ENCODE peak calls at places on chromosome 15, in seven cellular contexts. I, N, K, Q, P, Y and S are unnamed samples.

GRCh38 chr15:65110676-65111292 is 4.2 kb downstream of the UBAP1L start:
- DNase-seq in I (peak), N (no peak), K (no peak), Q (peak), P (no peak), Y (no peak), S (no peak)

GRCh38 chr15:99085413-99086326 is 19.2 kb upstream of the SYNM start:
- DNase-seq in I (peak), N (peak), K (peak), Q (no peak), P (no peak), Y (no peak), S (peak)

GRCh38 chr15:85048430-85048829 is 66.8 kb downstream of the PDE8A start:
- DNase-seq in I (peak), N (no peak), K (no peak), Q (no peak), P (no peak), Y (no peak), S (no peak)

GRCh38 chr15:95932141-95932540 is 398.4 kb upstream of the NR2F2 start:
- DNase-seq in I (no peak), N (no peak), K (no peak), Q (no peak), P (no peak), Y (no peak), S (no peak)

GRCh38 chr15:98525625-98526024 is 122.7 kb upstream of the IGF1R start:
- DNase-seq in I (no peak), N (no peak), K (no peak), Q (no peak), P (no peak), Y (no peak), S (no peak)

GRCh38 chr15:57367556-57367955 is 8.7 kb upstream of the CGNL1 start:
- DNase-seq in I (no peak), N (no peak), K (no peak), Q (no peak), P (no peak), Y (no peak), S (no peak)

GRCh38 chr15:20349774-20350498 is 191.7 kb downstream of the GOLGA6L6 start:
- DNase-seq in I (no peak), N (peak), K (peak), Q (no peak), P (peak), Y (peak), S (no peak)

GRCh38 chr15:71080705-71081104 is 34.6 kb upstream of the THSD4 start:
- DNase-seq in I (peak), N (no peak), K (no peak), Q (no peak), P (no peak), Y (no peak), S (no peak)

GRCh38 chr15:66734961-66735908 is 33.2 kb downstream of the SMAD6 start:
- DNase-seq in I (no peak), N (no peak), K (no peak), Q (peak), P (no peak), Y (no peak), S (no peak)

GRCh38 chr15:40928351-40928974 is 677 bp upstream of the DLL4 start:
- DNase-seq in I (no peak), N (no peak), K (peak), Q (no peak), P (peak), Y (no peak), S (no peak)

GRCh38 chr15:34279341-34279740 is 54.5 kb downstream of the EMC4 start:
- DNase-seq in I (no peak), N (no peak), K (no peak), Q (no peak), P (no peak), Y (no peak), S (no peak)

DNA sequence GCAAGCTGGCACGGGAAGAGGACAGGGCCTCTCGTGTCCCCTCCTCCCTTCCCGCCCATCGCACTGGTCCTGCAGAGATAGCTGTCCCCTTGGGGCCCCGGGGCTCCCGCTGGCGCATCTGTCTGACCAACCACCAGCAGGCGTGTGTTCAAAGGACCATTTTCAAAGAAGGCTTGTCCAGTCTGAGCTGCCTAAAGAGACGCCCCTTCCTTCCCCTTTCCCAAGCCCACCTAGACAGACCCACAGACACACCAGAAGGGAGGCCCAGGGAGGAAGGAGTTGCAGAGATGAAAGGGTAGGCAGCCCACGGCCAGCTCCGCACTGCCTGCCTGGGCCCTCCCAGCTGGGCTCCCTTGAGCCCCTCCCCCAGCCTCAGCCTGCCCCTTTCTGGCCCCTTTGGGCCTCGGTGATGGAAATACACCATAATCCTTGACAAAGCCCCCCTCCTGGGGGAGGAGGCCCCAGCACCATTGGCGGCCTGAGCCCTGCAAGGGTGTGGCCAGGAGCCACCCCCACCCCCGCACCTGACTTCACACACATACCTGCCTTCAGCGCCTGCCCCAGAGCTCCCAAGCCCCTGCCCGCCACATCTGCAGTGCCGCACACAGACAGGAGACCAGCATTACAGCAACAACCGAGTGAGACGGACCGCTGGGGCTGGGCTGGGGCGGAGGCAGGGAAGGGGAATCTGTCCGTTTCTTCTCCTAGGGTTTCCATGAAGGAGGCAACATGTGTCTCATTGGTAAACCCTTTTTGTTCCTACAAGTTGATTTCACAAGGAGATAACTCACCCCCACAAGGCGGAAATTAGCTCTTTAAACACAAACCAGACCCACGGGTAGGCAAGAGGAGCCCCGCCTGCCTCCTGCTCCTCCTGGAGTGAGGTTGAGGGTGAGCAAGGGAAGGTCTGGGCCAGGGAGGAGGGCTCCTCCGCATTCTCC is at the start of gene STRA6:
- DNase-seq in I (peak), N (no peak), K (no peak), Q (no peak), P (no peak), Y (no peak), S (no peak)
- H3K4me3 ChIP-seq in I (peak), N (no peak), K (no peak), Q (no peak), P (no peak), Y (no peak), S (peak)

GRCh38 chr15:62280625-62281024 is 115.5 kb upstream of the C2CD4B start:
- DNase-seq in I (no peak), N (no peak), K (no peak), Q (no peak), P (no peak), Y (no peak), S (no peak)

GRCh38 chr15:62278534-62278933 is 113.4 kb upstream of the C2CD4B start:
- DNase-seq in I (no peak), N (no peak), K (no peak), Q (no peak), P (no peak), Y (peak), S (no peak)

GRCh38 chr15:62275818-62276217 is 110.7 kb upstream of the C2CD4B start:
- DNase-seq in I (no peak), N (no peak), K (no peak), Q (no peak), P (no peak), Y (no peak), S (no peak)

GRCh38 chr15:62272290-62272689 is 107.2 kb upstream of the C2CD4B start:
- DNase-seq in I (no peak), N (no peak), K (no peak), Q (no peak), P (no peak), Y (no peak), S (no peak)

DNA sequence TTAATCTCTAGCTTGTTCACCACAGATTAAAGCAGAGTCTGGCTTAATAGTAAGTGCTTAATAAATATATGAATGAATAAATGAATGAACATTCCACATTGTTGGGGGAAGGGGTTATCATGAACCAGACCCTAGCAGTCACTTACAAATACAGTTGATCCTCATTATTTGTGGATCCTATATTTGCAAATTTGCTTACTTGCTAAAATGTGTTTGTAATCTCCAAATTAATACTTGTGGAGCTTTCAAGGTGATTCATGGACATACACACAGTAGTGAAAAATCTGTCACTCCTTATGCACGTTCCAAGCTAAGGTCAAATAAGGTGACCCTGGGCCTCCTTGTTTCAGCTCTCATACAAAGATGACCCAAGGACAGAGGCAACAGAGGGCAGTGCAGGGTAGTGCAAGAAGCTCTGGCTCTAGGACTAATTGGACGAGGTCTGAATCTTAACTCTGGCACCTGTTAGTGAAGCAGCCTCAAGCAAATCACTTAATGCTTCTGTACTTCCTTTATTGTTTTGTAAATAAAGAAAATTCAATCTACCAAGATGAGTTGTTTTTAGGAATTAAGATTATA is 112.8 kb upstream of the C2CD4B start:
- DNase-seq in I (no peak), N (no peak), K (no peak), Q (no peak), P (no peak), Y (no peak), S (no peak)
- TF ChIP-seq CTCF in I (no peak), N (no peak), K (no peak), Q (peak), P (no peak), Y (no peak), S (no peak)

GRCh38 chr15:100245496-100245838 is 96.3 kb downstream of the ADAMTS17 start:
- DNase-seq in I (no peak), N (no peak), K (peak), Q (no peak), P (no peak), Y (no peak), S (no peak)

GRCh38 chr15:100242989-100243388 is 98.8 kb downstream of the ADAMTS17 start:
- DNase-seq in I (no peak), N (no peak), K (no peak), Q (no peak), P (no peak), Y (no peak), S (no peak)

GRCh38 chr15:100245855-100246254 is 95.9 kb downstream of the ADAMTS17 start:
- DNase-seq in I (no peak), N (no peak), K (no peak), Q (no peak), P (no peak), Y (no peak), S (no peak)

GRCh38 chr15:100244796-100245495 is 96.8 kb downstream of the ADAMTS17 start:
- DNase-seq in I (no peak), N (no peak), K (no peak), Q (no peak), P (no peak), Y (no peak), S (no peak)

GRCh38 chr15:100241572-100242479 is 99.9 kb downstream of the ADAMTS17 start:
- DNase-seq in I (peak), N (no peak), K (no peak), Q (peak), P (no peak), Y (peak), S (peak)
- H3K4me3 ChIP-seq in I (no peak), N (no peak), K (no peak), Q (peak), P (no peak), Y (peak), S (no peak)

GRCh38 chr15:91950054-91950453 is 96.5 kb downstream of the SLCO3A1 start:
- DNase-seq in I (no peak), N (no peak), K (no peak), Q (no peak), P (no peak), Y (no peak), S (no peak)

GRCh38 chr15:91949361-91949760 is 95.9 kb downstream of the SLCO3A1 start:
- DNase-seq in I (no peak), N (no peak), K (no peak), Q (no peak), P (no peak), Y (no peak), S (no peak)

GRCh38 chr15:91953432-91953831 is 99.9 kb downstream of the SLCO3A1 start:
- DNase-seq in I (no peak), N (no peak), K (no peak), Q (peak), P (no peak), Y (no peak), S (no peak)

GRCh38 chr15:91952216-91952615 is 98.7 kb downstream of the SLCO3A1 start:
- DNase-seq in I (no peak), N (no peak), K (no peak), Q (no peak), P (no peak), Y (no peak), S (no peak)

DNA sequence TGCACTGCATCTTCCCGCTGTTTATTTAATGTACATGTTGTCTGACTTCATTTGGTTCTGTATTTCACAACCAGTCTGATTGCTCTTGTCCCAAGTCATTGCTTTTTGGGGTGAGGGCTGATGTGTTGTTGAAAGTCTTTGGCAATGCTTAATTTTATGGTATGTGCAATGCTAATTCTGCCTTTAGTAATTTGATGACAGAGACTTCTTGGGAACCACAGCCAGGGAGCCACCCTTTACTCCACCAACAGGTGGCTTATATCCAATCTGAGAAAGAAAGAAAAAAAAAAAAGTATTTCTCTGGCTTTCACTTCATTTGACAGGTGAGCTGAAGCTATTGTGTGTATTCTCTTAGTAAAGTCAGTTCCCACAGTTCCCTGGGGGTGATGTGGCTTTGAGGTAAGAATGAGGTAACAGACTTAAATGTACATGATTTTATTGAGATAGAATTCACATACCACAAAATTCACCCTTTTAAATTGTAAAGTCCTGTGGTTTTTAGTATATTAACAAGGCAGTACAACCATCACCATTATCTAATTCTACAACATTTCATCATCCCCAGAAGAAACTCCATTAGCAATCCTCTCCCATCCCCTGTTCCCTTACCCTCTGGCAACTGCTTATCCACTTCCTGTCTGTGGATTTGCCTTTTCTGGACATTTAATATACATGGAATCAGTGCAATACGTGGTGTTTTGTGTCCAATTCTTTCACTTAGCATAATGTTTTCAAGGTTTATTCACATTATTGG is 97.3 kb downstream of the SLCO3A1 start:
- DNase-seq in I (no peak), N (no peak), K (no peak), Q (no peak), P (no peak), Y (no peak), S (no peak)
- TF ChIP-seq CTCF in I (no peak), N (no peak), K (no peak), Q (no peak), P (no peak), Y (no peak), S (no peak)

DNA sequence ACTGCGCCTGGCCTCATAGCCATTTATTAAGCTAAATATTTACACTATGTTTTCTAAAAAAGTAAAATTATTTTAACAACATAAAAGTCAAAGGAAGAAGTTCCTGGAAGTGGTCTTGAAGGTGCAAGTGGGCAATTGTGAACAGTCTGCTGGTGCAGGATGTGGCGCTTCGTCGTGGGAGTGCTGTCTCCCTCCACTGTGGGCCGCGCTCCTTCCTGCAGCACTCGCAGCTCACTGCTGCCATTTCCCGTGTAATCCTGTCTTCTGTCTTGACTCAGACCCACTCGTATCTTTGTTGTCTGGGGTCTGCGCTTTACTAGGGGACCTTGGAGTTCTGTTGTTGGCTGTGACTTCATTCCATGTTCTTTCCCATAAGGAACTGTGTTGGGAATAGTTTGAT is 56.3 kb downstream of the APBA2 start:
- DNase-seq in I (no peak), N (no peak), K (no peak), Q (no peak), P (peak), Y (peak), S (no peak)
- H3K4me3 ChIP-seq in I (no peak), N (no peak), K (no peak), Q (no peak), P (no peak), Y (no peak), S (no peak)

DNA sequence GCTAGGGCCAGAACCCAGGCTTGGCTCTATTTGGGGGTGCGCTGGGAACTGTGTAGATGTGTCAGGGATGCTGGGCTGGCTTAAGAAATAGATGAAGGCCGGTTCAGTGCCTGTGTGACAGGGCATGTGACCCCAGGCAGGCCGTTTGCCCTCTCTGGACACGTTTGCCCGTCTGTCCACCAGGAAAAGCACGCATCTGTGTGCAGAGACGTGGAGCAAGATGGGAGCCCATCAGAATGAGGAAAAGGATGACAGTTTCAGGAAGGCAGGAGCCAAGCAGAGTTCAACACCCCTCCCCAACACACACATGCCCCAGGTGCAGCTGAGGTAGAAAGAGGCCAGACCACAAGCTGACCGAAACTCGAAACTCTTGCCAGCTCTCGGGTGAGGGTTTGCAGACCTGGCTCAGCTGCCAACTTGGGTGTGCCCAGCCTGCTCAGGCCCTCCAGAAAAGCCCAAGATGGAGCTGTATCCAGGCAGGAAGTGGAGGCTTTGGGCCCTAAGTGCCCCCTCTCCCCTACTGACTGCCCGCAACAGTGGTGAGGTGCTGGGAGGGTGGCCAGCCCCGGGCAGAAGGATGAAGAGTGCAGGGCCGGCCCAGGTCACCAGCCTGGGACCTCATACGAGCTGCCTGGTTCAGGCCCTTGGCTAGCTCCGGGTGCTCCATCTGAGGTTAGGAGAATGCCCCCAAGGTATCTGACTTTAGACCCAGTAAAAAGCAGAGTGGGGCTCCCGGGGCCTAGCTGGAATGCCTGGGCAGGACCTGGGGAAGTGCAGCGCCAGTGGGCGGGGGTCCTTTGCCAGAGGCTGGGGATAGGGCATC is 10.2 kb upstream of the MESP1 start:
- DNase-seq in I (no peak), N (no peak), K (no peak), Q (peak), P (peak), Y (no peak), S (no peak)
- TF ChIP-seq CTCF in I (no peak), N (no peak), K (peak), Q (peak), P (no peak), Y (no peak), S (no peak)

DNA sequence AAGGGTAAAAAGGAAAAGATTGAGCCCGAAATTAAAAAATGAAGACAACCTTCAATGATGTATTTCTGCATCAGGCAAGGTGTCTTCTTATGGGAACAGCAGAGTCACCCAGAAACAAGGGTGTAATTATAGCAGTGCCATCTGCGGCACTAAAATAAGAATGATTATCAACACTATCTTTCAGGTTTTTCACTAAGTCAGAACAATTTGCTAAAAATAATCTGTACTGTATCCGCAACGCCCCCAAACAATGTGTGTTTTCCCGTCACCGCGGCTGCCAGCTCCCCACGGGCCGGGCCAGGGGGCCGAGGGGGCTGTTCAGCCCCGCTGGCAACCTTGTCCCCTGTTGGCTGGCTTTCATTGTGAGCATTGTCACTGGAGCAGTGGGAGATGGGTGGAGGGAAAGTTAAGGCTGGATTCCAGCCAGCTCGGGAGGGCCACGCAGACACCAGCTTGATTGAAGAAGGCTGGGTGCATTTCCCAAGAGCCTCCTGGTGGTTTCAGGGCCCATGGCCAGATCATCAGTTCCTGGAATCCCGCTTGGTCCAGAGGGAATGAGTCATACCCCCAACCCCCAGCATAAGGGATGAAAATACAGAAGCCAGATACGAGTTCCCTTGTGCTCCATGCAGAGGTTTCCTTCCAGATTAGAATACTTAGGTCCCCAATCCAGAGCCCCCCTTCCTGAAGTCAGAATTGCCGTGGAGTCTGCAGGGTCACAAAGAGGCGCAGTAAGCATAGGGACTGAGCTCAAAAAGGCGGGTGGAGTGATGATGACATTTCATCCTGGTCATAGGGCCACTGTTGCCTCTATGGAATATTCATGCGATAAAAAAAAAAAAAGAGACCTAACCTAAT is 90.2 kb upstream of the KLF13 start:
- DNase-seq in I (peak), N (peak), K (peak), Q (peak), P (peak), Y (peak), S (peak)
- H3K4me3 ChIP-seq in I (no peak), N (peak), K (peak), Q (no peak), P (no peak), Y (peak), S (peak)